ENCODE peak calls at places on chromosomes 7 and 10, in six cellular contexts. A is prostate gland, Y is A549, V is psoas muscle, P is transverse colon, D is neural progenitor cell. U is an unnamed sample.

GRCh38 chr10:2660300-2660699 is 407.0 kb upstream of the PFKP start:
- DNase-seq in P (no peak), Y (no peak), A (no peak), D (no peak), V (no peak), U (no peak)

GRCh38 chr7:38748056-38748610 is 117.0 kb upstream of the AMPH start:
- DNase-seq in Y (peak; percentile 3), D (peak; percentile 23), V (no peak), A (no peak), P (no peak), U (no peak)

GRCh38 chr10:3452234-3452633 is 279.7 kb upstream of the PITRM1 start:
- DNase-seq in V (no peak), P (no peak), A (no peak), D (peak; percentile 34), Y (no peak), U (no peak)

GRCh38 chr10:16820018-16820417 is 2.8 kb upstream of the RSU1 start:
- DNase-seq in D (no peak), A (no peak), V (no peak), P (no peak), Y (no peak), U (no peak)

GRCh38 chr7:66696774-66697191 is 43.8 kb upstream of the RABGEF1 start:
- DNase-seq in A (no peak), V (no peak), D (no peak), P (no peak), Y (no peak), U (peak; percentile 32)

GRCh38 chr7:34612671-34613070 is 45.3 kb upstream of the NPSR1 start:
- DNase-seq in D (peak; percentile 4), A (no peak), P (no peak), V (no peak), Y (no peak), U (no peak)

GRCh38 chr7:93622036-93622714 is 47.7 kb upstream of the CALCR start:
- DNase-seq in A (no peak), V (no peak), P (no peak), D (peak; percentile 57), Y (peak; percentile 52), U (no peak)

GRCh38 chr7:101172005-101172853 is 6.9 kb upstream of the VGF start:
- DNase-seq in D (peak; percentile 62), V (no peak), A (no peak), P (no peak), Y (no peak), U (no peak)

GRCh38 chr10:122494833-122495232 is 33.5 kb downstream of the HTRA1 start:
- DNase-seq in D (no peak), Y (no peak), A (no peak), P (no peak), V (peak; percentile 80), U (peak; percentile 87)

DNA sequence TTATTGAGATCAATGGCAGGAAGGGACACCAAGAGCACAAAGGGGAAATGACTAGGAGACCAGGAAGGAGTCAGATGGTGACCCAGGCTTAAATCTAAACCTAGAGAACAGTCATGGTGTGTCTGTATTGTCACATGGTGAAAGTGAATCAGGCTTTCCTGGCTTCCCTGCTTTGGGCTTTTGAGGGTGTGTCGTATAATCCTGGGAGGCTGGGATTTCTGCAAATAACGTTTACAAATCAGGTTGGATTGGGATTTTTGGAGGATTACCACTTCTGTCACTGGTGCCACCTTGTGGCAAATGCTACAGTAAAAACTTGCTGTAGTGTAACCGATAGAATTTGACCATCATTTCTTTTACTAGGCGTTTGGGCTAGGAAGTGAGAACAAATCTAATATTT is 502.6 kb downstream of the NRG3 start:
- DNase-seq in P (no peak), Y (no peak), D (peak; percentile 44), A (no peak), V (no peak), U (no peak)
- TF ChIP-seq CTCF in P (no peak), Y (no peak), D (peak; percentile 59), A (no peak), V (no peak), U (no peak)

DNA sequence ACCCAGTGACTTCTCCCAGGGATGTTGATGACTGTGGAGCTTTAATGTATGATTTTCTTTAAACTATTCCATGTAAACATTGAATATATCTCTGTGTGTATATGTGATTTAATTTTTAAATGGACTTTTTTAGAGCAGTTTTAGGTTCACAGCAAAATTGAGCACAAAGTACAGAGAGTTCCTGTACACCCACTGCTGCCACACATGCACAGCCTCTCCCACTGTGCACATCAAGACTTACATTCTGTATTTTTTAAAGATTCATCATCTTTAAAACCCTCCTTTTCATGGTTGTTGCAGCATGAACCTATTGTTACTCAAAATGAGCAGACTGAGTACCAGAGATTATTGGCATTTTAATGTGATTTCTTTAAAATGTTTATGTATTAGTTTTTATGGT is 51.3 kb downstream of the WIPF3 start:
- DNase-seq in P (no peak), Y (no peak), A (no peak), V (no peak), D (no peak), U (no peak)
- H3K4me1 ChIP-seq in P (no peaks in the 10 kb centered on the region), Y (no peaks in the 10 kb centered on the region), A (no peaks in the 10 kb centered on the region), V (peaks cover 69% of the 10 kb centered on the region), D (no peaks in the 10 kb centered on the region), U (peaks cover 3% of the 10 kb centered on the region)

DNA sequence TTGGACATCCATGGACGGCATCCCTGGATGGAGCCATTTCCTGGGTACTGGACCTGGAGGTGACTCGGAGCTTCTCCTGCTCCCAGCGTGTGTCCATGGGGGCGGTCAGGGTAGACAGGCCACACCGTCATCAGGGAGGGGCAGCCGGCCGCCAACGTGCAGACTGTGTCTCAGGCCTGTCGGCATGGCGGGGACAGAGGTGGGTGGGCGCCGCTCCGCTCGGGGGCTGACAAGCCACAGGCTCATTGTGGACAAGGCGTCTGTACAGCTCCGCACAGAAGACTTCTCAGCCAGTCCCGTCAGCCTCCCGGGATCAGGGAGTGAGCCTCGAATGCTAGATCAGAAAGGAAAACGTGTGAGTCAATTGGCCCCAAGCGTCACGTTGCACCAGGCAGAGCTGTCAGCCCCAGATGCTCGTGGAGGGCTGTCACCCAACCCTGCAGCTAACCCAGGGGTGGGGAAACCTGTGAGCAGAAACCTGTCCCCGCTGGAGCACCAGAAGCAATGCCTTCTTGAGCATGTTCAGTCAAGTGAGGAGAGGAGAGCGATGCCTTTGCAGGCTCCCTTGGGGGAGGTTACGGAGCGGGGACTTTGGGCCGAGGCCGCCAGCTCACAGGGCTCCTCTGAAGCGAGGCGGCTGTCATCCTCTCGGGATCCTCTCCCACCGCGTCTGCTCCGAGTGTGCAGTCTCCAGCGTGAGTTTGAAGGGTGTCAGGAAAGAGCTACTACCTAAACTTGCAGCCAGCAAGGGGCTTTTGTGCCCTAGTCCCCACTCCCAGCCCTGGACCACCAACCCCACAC is 16.0 kb upstream of the DPYSL4 start:
- DNase-seq in A (no peak), V (peak; percentile 5), D (no peak), P (no peak), Y (no peak), U (no peak)
- TF ChIP-seq CTCF in A (no peak), V (no peak), D (no peak), P (no peak), Y (no peak), U (no peak)

GRCh38 chr10:127133672-127134500 is 62.5 kb downstream of the INSYN2A start:
- DNase-seq in A (no peak), D (no peak), V (no peak), P (no peak), Y (no peak), U (no peak)

GRCh38 chr10:127132434-127132833 is 64.0 kb downstream of the INSYN2A start:
- DNase-seq in V (no peak), Y (no peak), P (no peak), D (no peak), A (no peak), U (no peak)

GRCh38 chr10:127135844-127136577 is 60.4 kb downstream of the INSYN2A start:
- DNase-seq in V (no peak), Y (no peak), D (no peak), P (no peak), A (no peak), U (no peak)

GRCh38 chr10:127129104-127129503 is 67.3 kb downstream of the INSYN2A start:
- DNase-seq in V (no peak), Y (no peak), P (no peak), D (no peak), A (no peak), U (no peak)

DNA sequence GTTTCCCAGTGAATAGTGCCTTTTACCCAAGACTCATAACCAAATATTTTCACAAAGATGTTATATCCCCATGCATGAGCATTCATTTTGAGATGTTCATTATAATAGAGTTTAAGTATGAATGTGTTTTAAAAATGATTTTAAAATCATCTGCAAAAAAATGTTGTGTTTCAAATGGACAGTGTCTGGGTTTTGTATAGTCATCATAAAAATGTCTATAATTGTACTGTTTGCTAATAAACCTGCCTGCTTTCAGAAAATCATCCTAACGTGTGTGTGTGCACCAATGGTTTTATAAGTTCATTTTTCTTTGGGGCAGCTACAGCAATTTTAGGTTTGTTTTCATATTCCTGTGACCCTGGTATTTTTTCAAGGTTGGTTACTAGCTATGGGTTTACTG is 63.2 kb downstream of the INSYN2A start:
- DNase-seq in P (no peak), Y (no peak), A (no peak), V (no peak), D (no peak), U (no peak)
- H3K4me1 ChIP-seq in P (no peaks in the 10 kb centered on the region), Y (no peaks in the 10 kb centered on the region), A (no peaks in the 10 kb centered on the region), V (no peaks in the 10 kb centered on the region), D (no peaks in the 10 kb centered on the region), U (no peaks in the 10 kb centered on the region)

DNA sequence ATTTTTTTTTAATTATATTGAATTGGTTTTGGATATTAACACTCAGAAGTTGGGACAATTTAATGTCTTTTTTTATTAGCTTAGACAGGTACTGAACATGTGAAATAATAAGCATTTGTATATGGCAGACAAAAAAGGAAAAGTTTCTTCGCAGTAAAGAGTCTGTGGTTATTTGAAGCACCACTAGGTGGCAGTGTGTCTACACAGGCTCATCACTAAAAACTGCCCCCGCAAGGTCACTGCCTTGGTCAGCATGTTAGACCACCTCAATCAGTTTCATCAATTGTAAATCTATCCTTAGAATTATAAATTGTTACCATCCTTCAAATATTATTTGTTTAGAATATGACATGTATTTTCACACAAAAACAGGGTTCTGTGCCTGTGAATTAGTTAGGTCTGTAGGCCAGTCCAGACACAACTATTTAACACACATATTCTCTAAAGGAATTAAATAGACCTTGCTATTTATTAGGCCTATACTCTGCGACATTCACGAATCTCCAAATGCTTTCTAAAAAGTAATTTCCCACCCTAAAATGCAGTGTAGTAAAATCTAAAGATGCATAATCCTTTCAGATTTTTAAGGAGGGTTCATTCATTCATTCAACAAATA is 17.0 kb downstream of the PNLIPRP3 start:
- DNase-seq in Y (peak; percentile 20), V (no peak), P (no peak), A (no peak), D (peak; percentile 70), U (no peak)
- TF ChIP-seq CTCF in Y (peak; percentile 83), V (peak; percentile 56), P (peak; percentile 48), A (no peak), D (peak; percentile 93), U (no peak)

GRCh38 chr10:124143721-124144120 is 50.3 kb upstream of the CHST15 start:
- DNase-seq in P (no peak), D (no peak), A (no peak), Y (no peak), V (no peak), U (peak; percentile 51)

GRCh38 chr10:124149143-124149542 is 55.7 kb upstream of the CHST15 start:
- DNase-seq in Y (no peak), D (peak; percentile 52), V (no peak), A (no peak), P (no peak), U (no peak)

GRCh38 chr10:124145109-124145860 is 51.9 kb upstream of the CHST15 start:
- DNase-seq in P (peak; percentile 46), V (peak; percentile 72), Y (no peak), D (no peak), A (no peak), U (peak; percentile 84)

GRCh38 chr10:124144536-124144935 is 51.1 kb upstream of the CHST15 start:
- DNase-seq in P (no peak), V (no peak), A (no peak), D (no peak), Y (no peak), U (no peak)

GRCh38 chr10:124146491-124146890 is 53.1 kb upstream of the CHST15 start:
- DNase-seq in P (no peak), Y (no peak), A (no peak), D (no peak), V (no peak), U (no peak)
- H3K4me1 ChIP-seq in P (peaks cover 17% of the 10 kb centered on the region), Y (peaks cover 1% of the 10 kb centered on the region), A (no peaks in the 10 kb centered on the region), D (peaks cover 37% of the 10 kb centered on the region), V (peaks cover 10% of the 10 kb centered on the region), U (peaks cover 7% of the 10 kb centered on the region)